ENCODE peak calls at places on chromosomes 5 and 9, in six cellular contexts. One of them, this sample, is unnamed.

GRCh38 chr9:126538550-126538949 is 75.2 kb upstream of the LMX1B start:
- DNase-seq in neuronal stem cell: no peak
- DNase-seq in IMR-90: no peak
- DNase-seq in H9: no peak
- DNase-seq in mesenchymal stem cell: no peak
- DNase-seq in H1: no peak
- DNase-seq in this sample: no peak

GRCh38 chr9:6272229-6272597 is 56.0 kb upstream of the TPD52L3 start:
- DNase-seq in neuronal stem cell: no peak
- DNase-seq in IMR-90: peak
- DNase-seq in H9: no peak
- DNase-seq in mesenchymal stem cell: peak
- DNase-seq in H1: no peak
- DNase-seq in this sample: no peak

GRCh38 chr9:124239249-124240073 is 18.3 kb upstream of the NEK6 start:
- DNase-seq in neuronal stem cell: no peak
- DNase-seq in IMR-90: no peak
- DNase-seq in H9: no peak
- DNase-seq in mesenchymal stem cell: no peak
- DNase-seq in H1: no peak
- DNase-seq in this sample: peak

GRCh38 chr5:1801061-1801953 is at the start of gene NDUFS6:
- DNase-seq in neuronal stem cell: peak
- DNase-seq in IMR-90: peak
- DNase-seq in H9: peak
- DNase-seq in mesenchymal stem cell: peak
- DNase-seq in H1: peak
- DNase-seq in this sample: peak

GRCh38 chr5:172450861-172451695 is 3.2 kb downstream of the SH3PXD2B start:
- DNase-seq in neuronal stem cell: no peak
- DNase-seq in IMR-90: no peak
- DNase-seq in H9: peak
- DNase-seq in mesenchymal stem cell: peak
- DNase-seq in H1: peak
- DNase-seq in this sample: peak

GRCh38 chr5:107092695-107093094 is 578.0 kb downstream of the EFNA5 start:
- DNase-seq in neuronal stem cell: no peak
- DNase-seq in IMR-90: no peak
- DNase-seq in H9: no peak
- DNase-seq in mesenchymal stem cell: no peak
- DNase-seq in H1: no peak
- DNase-seq in this sample: peak

GRCh38 chr9:137294684-137295312 is 7.3 kb downstream of the NRARP start:
- DNase-seq in neuronal stem cell: no peak
- DNase-seq in IMR-90: peak
- DNase-seq in H9: peak
- DNase-seq in mesenchymal stem cell: peak
- DNase-seq in H1: no peak
- DNase-seq in this sample: peak

GRCh38 chr5:149157330-149157729 is 16.0 kb downstream of the ABLIM3 start:
- DNase-seq in neuronal stem cell: no peak
- DNase-seq in IMR-90: no peak
- DNase-seq in H9: no peak
- DNase-seq in mesenchymal stem cell: no peak
- DNase-seq in H1: no peak
- DNase-seq in this sample: no peak

GRCh38 chr5:132275367-132276220 is 18.1 kb downstream of the PDLIM4 start:
- DNase-seq in neuronal stem cell: no peak
- DNase-seq in IMR-90: no peak
- DNase-seq in H9: no peak
- DNase-seq in mesenchymal stem cell: no peak
- DNase-seq in H1: no peak
- DNase-seq in this sample: no peak

GRCh38 chr5:44321176-44321575 is 68.0 kb downstream of the FGF10 start:
- DNase-seq in neuronal stem cell: no peak
- DNase-seq in IMR-90: no peak
- DNase-seq in H9: no peak
- DNase-seq in mesenchymal stem cell: no peak
- DNase-seq in H1: no peak
- DNase-seq in this sample: no peak

GRCh38 chr5:127072861-127073846 is at the start of gene C5orf63:
- DNase-seq in neuronal stem cell: no peak
- DNase-seq in IMR-90: peak
- DNase-seq in H9: peak
- DNase-seq in mesenchymal stem cell: no peak
- DNase-seq in H1: no peak
- DNase-seq in this sample: peak

GRCh38 chr9:132828201-132828770 is 49.8 kb downstream of the AK8 start:
- DNase-seq in neuronal stem cell: no peak
- DNase-seq in IMR-90: no peak
- DNase-seq in H9: no peak
- DNase-seq in mesenchymal stem cell: no peak
- DNase-seq in H1: no peak
- DNase-seq in this sample: no peak

GRCh38 chr5:149303210-149303609 is 31.6 kb downstream of the AFAP1L1 start:
- DNase-seq in neuronal stem cell: no peak
- DNase-seq in IMR-90: peak
- DNase-seq in H9: no peak
- DNase-seq in mesenchymal stem cell: no peak
- DNase-seq in H1: no peak
- DNase-seq in this sample: no peak

GRCh38 chr9:29625292-29625731 is 2052.0 kb upstream of the C9orf72 start:
- DNase-seq in neuronal stem cell: no peak
- DNase-seq in IMR-90: no peak
- DNase-seq in H9: no peak
- DNase-seq in mesenchymal stem cell: peak
- DNase-seq in H1: no peak
- DNase-seq in this sample: no peak

GRCh38 chr5:67404261-67405100 is 207.9 kb upstream of the CD180 start:
- DNase-seq in neuronal stem cell: no peak
- DNase-seq in IMR-90: peak
- DNase-seq in H9: no peak
- DNase-seq in mesenchymal stem cell: peak
- DNase-seq in H1: no peak
- DNase-seq in this sample: no peak

GRCh38 chr9:36499156-36499886 is 73.4 kb upstream of the MELK start:
- DNase-seq in neuronal stem cell: peak
- DNase-seq in IMR-90: no peak
- DNase-seq in H9: peak
- DNase-seq in mesenchymal stem cell: no peak
- DNase-seq in H1: no peak
- DNase-seq in this sample: no peak

GRCh38 chr9:106528158-106528557 is 334.8 kb upstream of the ZNF462 start:
- DNase-seq in neuronal stem cell: no peak
- DNase-seq in IMR-90: no peak
- DNase-seq in H9: no peak
- DNase-seq in mesenchymal stem cell: no peak
- DNase-seq in H1: no peak
- DNase-seq in this sample: peak

GRCh38 chr9:121498150-121498486 is 1.5 kb downstream of the GGTA1 start:
- DNase-seq in neuronal stem cell: peak
- DNase-seq in IMR-90: peak
- DNase-seq in H9: peak
- DNase-seq in mesenchymal stem cell: peak
- DNase-seq in H1: no peak
- DNase-seq in this sample: peak

GRCh38 chr5:125595095-125595494 is 828.1 kb upstream of the GRAMD2B start:
- DNase-seq in neuronal stem cell: no peak
- DNase-seq in IMR-90: peak
- DNase-seq in H9: no peak
- DNase-seq in mesenchymal stem cell: peak
- DNase-seq in H1: no peak
- DNase-seq in this sample: peak

GRCh38 chr5:45454114-45454513 is 242.1 kb downstream of the HCN1 start:
- DNase-seq in neuronal stem cell: peak
- DNase-seq in IMR-90: peak
- DNase-seq in H9: peak
- DNase-seq in mesenchymal stem cell: peak
- DNase-seq in H1: no peak
- DNase-seq in this sample: peak

GRCh38 chr5:218457-219289 is 553 bp downstream of the SDHA start:
- DNase-seq in neuronal stem cell: peak
- DNase-seq in IMR-90: peak
- DNase-seq in H9: no peak
- DNase-seq in mesenchymal stem cell: peak
- DNase-seq in H1: no peak
- DNase-seq in this sample: peak

GRCh38 chr5:127754259-127754658 is 51.1 kb downstream of the CCDC192 start:
- DNase-seq in neuronal stem cell: no peak
- DNase-seq in IMR-90: peak
- DNase-seq in H9: no peak
- DNase-seq in mesenchymal stem cell: peak
- DNase-seq in H1: no peak
- DNase-seq in this sample: no peak

GRCh38 chr5:170451764-170452365 is 52.0 kb upstream of the KCNIP1 start:
- DNase-seq in neuronal stem cell: no peak
- DNase-seq in IMR-90: peak
- DNase-seq in H9: no peak
- DNase-seq in mesenchymal stem cell: peak
- DNase-seq in H1: peak
- DNase-seq in this sample: peak

GRCh38 chr5:6525910-6526309 is 77.3 kb downstream of the UBE2QL1 start:
- DNase-seq in neuronal stem cell: peak
- DNase-seq in IMR-90: peak
- DNase-seq in H9: peak
- DNase-seq in mesenchymal stem cell: no peak
- DNase-seq in H1: peak
- DNase-seq in this sample: peak

GRCh38 chr5:177603631-177604030 is 3.7 kb downstream of the B4GALT7 start:
- DNase-seq in neuronal stem cell: no peak
- DNase-seq in IMR-90: no peak
- DNase-seq in H9: no peak
- DNase-seq in mesenchymal stem cell: no peak
- DNase-seq in H1: no peak
- DNase-seq in this sample: no peak

GRCh38 chr5:157217289-157218024 is 36.8 kb downstream of the ITK start:
- DNase-seq in neuronal stem cell: no peak
- DNase-seq in IMR-90: no peak
- DNase-seq in H9: no peak
- DNase-seq in mesenchymal stem cell: no peak
- DNase-seq in H1: no peak
- DNase-seq in this sample: no peak

GRCh38 chr5:157598350-157598936 is 22.9 kb upstream of the ADAM19 start:
- DNase-seq in neuronal stem cell: no peak
- DNase-seq in IMR-90: no peak
- DNase-seq in H9: no peak
- DNase-seq in mesenchymal stem cell: no peak
- DNase-seq in H1: no peak
- DNase-seq in this sample: no peak

GRCh38 chr5:178420424-178420823 is 169.8 kb downstream of the COL23A1 start:
- DNase-seq in neuronal stem cell: peak
- DNase-seq in IMR-90: no peak
- DNase-seq in H9: peak
- DNase-seq in mesenchymal stem cell: no peak
- DNase-seq in H1: no peak
- DNase-seq in this sample: no peak

GRCh38 chr5:151132959-151133358 is 24.6 kb downstream of the ANXA6 start:
- DNase-seq in neuronal stem cell: no peak
- DNase-seq in IMR-90: no peak
- DNase-seq in H9: no peak
- DNase-seq in mesenchymal stem cell: no peak
- DNase-seq in H1: no peak
- DNase-seq in this sample: no peak
- H2AK5ac ChIP-seq in neuronal stem cell: no peak
- H2AK5ac ChIP-seq in IMR-90: no peak
- H2AK5ac ChIP-seq in H9: no peak
- H2AK5ac ChIP-seq in mesenchymal stem cell: no peak
- H2AK5ac ChIP-seq in H1: no peak
- H2AK5ac ChIP-seq in this sample: no peak

DNA sequence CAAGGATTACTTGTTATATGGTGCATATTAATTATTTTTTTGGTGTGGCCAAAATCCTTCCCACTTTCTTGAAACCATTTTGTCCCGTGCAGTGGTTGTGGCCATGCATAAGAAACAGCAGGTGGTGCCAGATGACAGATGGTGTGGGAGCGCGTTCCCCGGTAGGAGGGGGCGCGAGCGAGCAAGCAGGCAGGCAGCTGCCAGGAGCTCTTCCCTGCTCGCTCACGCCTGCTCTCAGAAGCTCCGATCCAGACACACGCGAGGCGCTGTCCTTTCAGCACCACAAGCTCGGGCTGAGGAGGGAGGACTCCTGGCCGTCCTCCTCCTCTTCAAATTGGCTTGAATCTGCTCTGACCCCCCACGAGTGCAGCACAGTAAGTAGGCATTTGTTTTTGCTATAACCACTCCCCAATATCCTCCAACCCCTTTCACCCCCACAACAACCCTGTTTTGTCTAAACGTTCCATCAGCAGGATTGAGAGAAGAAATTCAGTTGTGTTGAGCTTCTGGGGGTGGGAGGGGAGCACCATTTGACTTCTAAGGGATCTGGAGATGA is at the start of gene NSG2:
- DNase-seq in neuronal stem cell: peak
- DNase-seq in IMR-90: peak
- DNase-seq in H9: peak
- DNase-seq in mesenchymal stem cell: peak
- DNase-seq in H1: peak
- DNase-seq in this sample: peak
- H4K91ac ChIP-seq in neuronal stem cell: no peak
- H4K91ac ChIP-seq in IMR-90: no peak
- H4K91ac ChIP-seq in H9: no peak
- H4K91ac ChIP-seq in mesenchymal stem cell: no peak
- H4K91ac ChIP-seq in H1: no peak
- H4K91ac ChIP-seq in this sample: no peak

DNA sequence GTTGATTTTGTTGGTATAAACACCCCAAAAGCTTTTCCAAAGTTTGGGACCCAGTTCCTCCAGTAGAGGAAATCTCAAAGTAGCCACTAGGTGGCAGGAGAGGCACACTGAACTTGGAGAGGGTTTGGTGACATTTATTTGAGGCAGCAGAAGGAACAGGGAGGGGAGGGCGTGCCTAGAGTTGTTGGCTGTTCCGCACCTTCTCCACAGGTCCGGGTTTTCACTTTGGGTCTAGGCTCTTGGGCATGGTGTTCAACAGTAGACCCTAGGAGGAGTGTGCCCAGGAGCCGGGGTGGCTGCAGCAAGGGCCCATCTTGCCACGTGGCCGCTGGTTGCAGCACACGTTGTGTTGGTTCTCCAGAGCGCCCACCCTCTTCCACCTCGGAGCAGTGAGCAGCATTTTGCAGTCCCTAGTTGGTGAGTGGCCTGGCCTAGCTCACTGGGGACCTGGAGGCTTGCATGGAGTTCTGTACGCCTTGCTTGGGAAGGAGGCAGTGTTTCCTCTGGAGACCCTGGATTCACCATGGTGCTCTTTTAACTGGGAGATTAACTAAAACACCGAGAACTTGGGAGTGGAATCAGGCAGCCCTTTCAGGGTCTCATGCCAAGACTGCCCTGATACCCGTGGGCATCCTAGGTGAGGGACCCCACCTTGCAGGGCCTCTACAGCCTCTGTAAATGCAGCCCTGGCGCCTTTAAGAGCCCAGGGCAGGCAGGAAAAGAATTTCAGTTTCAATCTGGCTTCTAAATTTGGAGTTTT is 28.2 kb downstream of the PTPA start:
- DNase-seq in neuronal stem cell: peak
- DNase-seq in IMR-90: peak
- DNase-seq in H9: peak
- DNase-seq in mesenchymal stem cell: peak
- DNase-seq in H1: peak
- DNase-seq in this sample: peak
- H2AK5ac ChIP-seq in neuronal stem cell: peak
- H2AK5ac ChIP-seq in IMR-90: peak
- H2AK5ac ChIP-seq in H9: no peak
- H2AK5ac ChIP-seq in mesenchymal stem cell: peak
- H2AK5ac ChIP-seq in H1: peak
- H2AK5ac ChIP-seq in this sample: peak

GRCh38 chr5:142475102-142475501 is 150.3 kb upstream of the SPRY4 start:
- DNase-seq in neuronal stem cell: no peak
- DNase-seq in IMR-90: no peak
- DNase-seq in H9: peak
- DNase-seq in mesenchymal stem cell: no peak
- DNase-seq in H1: peak
- DNase-seq in this sample: peak
- H4K91ac ChIP-seq in neuronal stem cell: no peak
- H4K91ac ChIP-seq in IMR-90: no peak
- H4K91ac ChIP-seq in H9: no peak
- H4K91ac ChIP-seq in mesenchymal stem cell: no peak
- H4K91ac ChIP-seq in H1: peak
- H4K91ac ChIP-seq in this sample: peak

This sample was measured in trophoblast cell.